ENCODE peak calls at places on chromosomes 12 and 14, in six cellular contexts. One of them, this sample, is unnamed.

GRCh38 chr12:113292091-113292490 is 42.8 kb downstream of the SLC8B1 start:
- DNase-seq in activated naive CD8-positive, alpha-beta T cell treated with anti-CD3 and anti-CD28 coated beads, Interleukin-2, amount 50 U/mL, for 16 hours: no peak
- DNase-seq in CD4-positive, alpha-beta T cell: no peak
- DNase-seq in EL: peak
- DNase-seq in hepatic stellate cell: no peak
- DNase-seq in ELR: peak
- DNase-seq in this sample: no peak

GRCh38 chr12:107328442-107329133 is 235.2 kb upstream of the CRY1 start:
- DNase-seq in activated naive CD8-positive, alpha-beta T cell treated with anti-CD3 and anti-CD28 coated beads, Interleukin-2, amount 50 U/mL, for 16 hours: no peak
- DNase-seq in CD4-positive, alpha-beta T cell: no peak
- DNase-seq in EL: peak
- DNase-seq in hepatic stellate cell: no peak
- DNase-seq in ELR: peak
- DNase-seq in this sample: peak

GRCh38 chr12:92533280-92533890 is 169.4 kb upstream of the PLEKHG7 start:
- DNase-seq in activated naive CD8-positive, alpha-beta T cell treated with anti-CD3 and anti-CD28 coated beads, Interleukin-2, amount 50 U/mL, for 16 hours: no peak
- DNase-seq in CD4-positive, alpha-beta T cell: no peak
- DNase-seq in EL: no peak
- DNase-seq in hepatic stellate cell: no peak
- DNase-seq in ELR: no peak
- DNase-seq in this sample: no peak

GRCh38 chr12:79255326-79255725 is 390.8 kb downstream of the SYT1 start:
- DNase-seq in activated naive CD8-positive, alpha-beta T cell treated with anti-CD3 and anti-CD28 coated beads, Interleukin-2, amount 50 U/mL, for 16 hours: no peak
- DNase-seq in CD4-positive, alpha-beta T cell: no peak
- DNase-seq in EL: peak
- DNase-seq in hepatic stellate cell: no peak
- DNase-seq in ELR: peak
- DNase-seq in this sample: no peak

GRCh38 chr14:58898655-58899316 is 261.0 kb downstream of the DACT1 start:
- DNase-seq in activated naive CD8-positive, alpha-beta T cell treated with anti-CD3 and anti-CD28 coated beads, Interleukin-2, amount 50 U/mL, for 16 hours: no peak
- DNase-seq in CD4-positive, alpha-beta T cell: no peak
- DNase-seq in EL: peak
- DNase-seq in hepatic stellate cell: peak
- DNase-seq in ELR: peak
- DNase-seq in this sample: no peak

GRCh38 chr14:102953100-102953499 is 30.6 kb downstream of the AMN start:
- DNase-seq in activated naive CD8-positive, alpha-beta T cell treated with anti-CD3 and anti-CD28 coated beads, Interleukin-2, amount 50 U/mL, for 16 hours: no peak
- DNase-seq in CD4-positive, alpha-beta T cell: no peak
- DNase-seq in EL: no peak
- DNase-seq in hepatic stellate cell: no peak
- DNase-seq in ELR: no peak
- DNase-seq in this sample: no peak

GRCh38 chr12:6861391-6861790 is 5.9 kb upstream of the TPI1 start:
- DNase-seq in activated naive CD8-positive, alpha-beta T cell treated with anti-CD3 and anti-CD28 coated beads, Interleukin-2, amount 50 U/mL, for 16 hours: no peak
- DNase-seq in CD4-positive, alpha-beta T cell: no peak
- DNase-seq in EL: no peak
- DNase-seq in hepatic stellate cell: no peak
- DNase-seq in ELR: no peak
- DNase-seq in this sample: no peak

GRCh38 chr14:103284574-103285467 is 49.2 kb upstream of the EIF5 start:
- DNase-seq in activated naive CD8-positive, alpha-beta T cell treated with anti-CD3 and anti-CD28 coated beads, Interleukin-2, amount 50 U/mL, for 16 hours: no peak
- DNase-seq in CD4-positive, alpha-beta T cell: no peak
- DNase-seq in EL: peak
- DNase-seq in hepatic stellate cell: no peak
- DNase-seq in ELR: peak
- DNase-seq in this sample: no peak

GRCh38 chr12:120971299-120972180 is 6.8 kb upstream of the HNF1A start:
- DNase-seq in activated naive CD8-positive, alpha-beta T cell treated with anti-CD3 and anti-CD28 coated beads, Interleukin-2, amount 50 U/mL, for 16 hours: no peak
- DNase-seq in CD4-positive, alpha-beta T cell: no peak
- DNase-seq in EL: peak
- DNase-seq in hepatic stellate cell: peak
- DNase-seq in ELR: peak
- DNase-seq in this sample: peak